ENCODE peak calls at places on chromosomes 4 and X, in four cellular contexts. O is effector CD4-positive, alpha-beta T cell; H is substantia nigra; I is neuronal stem cell. F is an unnamed sample.

GRCh38 chrX:12868747-12869146 is 1.9 kb downstream of the TLR7 start:
- DNase-seq in I (no peak), O (no peak), H (no peak), F (no peak)

GRCh38 chr4:150251752-150252190 is 173.5 kb downstream of the DCLK2 start:
- DNase-seq in H (peak; percentile 30), O (no peak), I (no peak), F (no peak)

GRCh38 chr4:80948161-80948560 is 82.3 kb upstream of the BMP3 start:
- DNase-seq in O (no peak), H (no peak), I (no peak), F (no peak)

GRCh38 chr4:20832821-20833220 is 132.6 kb downstream of the PACRGL start:
- DNase-seq in O (no peak), H (no peak), I (no peak), F (no peak)

GRCh38 chrX:100745806-100746537 is 14.1 kb upstream of the SYTL4 start:
- DNase-seq in O (no peak), I (no peak), H (no peak), F (no peak)

GRCh38 chr4:180028682-180029081 is 2214.5 kb upstream of the TENM3 start:
- DNase-seq in I (peak; percentile 38), O (no peak), H (no peak), F (no peak)

GRCh38 chr4:76984788-76985211 is 35.2 kb downstream of the SEPTIN11 start:
- DNase-seq in O (no peak), I (peak; percentile 42), H (no peak), F (no peak)

GRCh38 chr4:84412062-84412461 is 87.0 kb downstream of the NKX6-1 start:
- DNase-seq in O (no peak), H (no peak), I (no peak), F (no peak)

GRCh38 chrX:46759645-46759974 is 692 bp upstream of the SLC9A7 start:
- DNase-seq in O (no peak), I (peak; percentile 1), H (no peak), F (no peak)

GRCh38 chrX:133913658-133914388 is 71.6 kb downstream of the GPC3 start:
- DNase-seq in H (no peak), O (no peak), I (peak; percentile 44), F (no peak)

GRCh38 chr4:182310316-182310715 is 67.1 kb downstream of the TENM3 start:
- DNase-seq in O (no peak), I (no peak), H (no peak), F (no peak)

GRCh38 chr4:128721896-128722295 is 87.6 kb upstream of the JADE1 start:
- DNase-seq in O (no peak), I (peak; percentile 36), H (no peak), F (no peak)

GRCh38 chrX:33126469-33126868 is 84.9 kb downstream of the DMD start:
- DNase-seq in I (no peak), O (no peak), H (no peak), F (no peak)

GRCh38 chr4:75919914-75920313 is 17.7 kb upstream of the PPEF2 start:
- DNase-seq in O (no peak), I (no peak), H (no peak), F (no peak)

GRCh38 chrX:21638311-21638710 is 19.8 kb downstream of the KLHL34 start:
- DNase-seq in H (no peak), I (no peak), O (no peak), F (no peak)

GRCh38 chr4:146275370-146275769 is 61.0 kb downstream of the REELD1 start:
- DNase-seq in O (no peak), I (no peak), H (no peak), F (no peak)

GRCh38 chr4:69708211-69708610 is 52.2 kb downstream of the SULT1B1 start:
- DNase-seq in O (no peak), H (no peak), I (no peak), F (no peak)

GRCh38 chrX:53080628-53081580 is 1.3 kb upstream of the TSPYL2 start:
- DNase-seq in I (no peak), H (no peak), O (no peak), F (peak; percentile 25)

GRCh38 chrX:24210190-24210589 is 60.7 kb downstream of the ZFX start:
- DNase-seq in I (no peak), O (no peak), H (no peak), F (no peak)

GRCh38 chr4:27079056-27079455 is 218.4 kb downstream of the STIM2 start:
- DNase-seq in O (no peak), H (no peak), I (no peak), F (no peak)

GRCh38 chrX:63349307-63349706 is 1.8 kb downstream of the SPIN4 start:
- DNase-seq in H (no peak), O (no peak), I (no peak), F (no peak)